ENCODE peak calls at places on chromosomes 5 and 9, in six cellular contexts. M, B, U, O, W and V are unnamed samples. For H3K4me1 and H3K36me3, the result is how much of the 10 kb centered on the place peaks cover.

GRCh38 chr9:27622688-27623340 is 49.5 kb upstream of the C9orf72 start:
- DNase-seq in U (no peak), O (no peak), W (no peak), B (no peak), M (no peak), V (no peak)

GRCh38 chr5:149990518-149991376 is 9.7 kb downstream of the TIGD6 start:
- DNase-seq in O (peak), B (peak), M (peak), W (peak), U (peak), V (peak)

GRCh38 chr5:90020575-90021535 is 388.7 kb downstream of the CETN3 start:
- DNase-seq in M (peak), B (no peak), U (no peak), W (no peak), O (no peak), V (no peak)

GRCh38 chr5:160445132-160445531 is 23.5 kb downstream of the PTTG1 start:
- DNase-seq in U (no peak), B (no peak), W (no peak), O (no peak), M (no peak), V (no peak)

GRCh38 chr5:147512640-147513334 is 2.9 kb upstream of the DPYSL3 start:
- DNase-seq in B (no peak), U (no peak), M (no peak), O (no peak), W (no peak), V (no peak)

GRCh38 chr9:126641118-126641851 is 27.6 kb downstream of the LMX1B start:
- DNase-seq in W (no peak), O (no peak), U (no peak), M (no peak), B (no peak), V (no peak)

GRCh38 chr9:445033-445432 is 230.4 kb downstream of the DOCK8 start:
- DNase-seq in M (no peak), W (no peak), O (no peak), U (no peak), B (peak), V (no peak)

GRCh38 chr9:98083059-98083458 is 26.5 kb downstream of the NANS start:
- DNase-seq in O (no peak), M (no peak), W (no peak), U (no peak), B (no peak), V (no peak)

GRCh38 chr9:80049096-80049495 is 477.3 kb downstream of the TLE4 start:
- DNase-seq in W (no peak), U (no peak), M (no peak), B (no peak), O (no peak), V (no peak)

GRCh38 chr5:139725073-139725830 is 70.4 kb upstream of the PSD2 start:
- DNase-seq in W (no peak), O (peak), M (no peak), B (peak), U (no peak), V (no peak)

GRCh38 chr5:126492939-126493338 is 69.7 kb downstream of the GRAMD2B start:
- DNase-seq in B (peak), M (no peak), O (no peak), W (no peak), U (no peak), V (no peak)

GRCh38 chr5:96142184-96142781 is 180.6 kb upstream of the ELL2 start:
- DNase-seq in O (no peak), U (no peak), B (no peak), M (no peak), W (no peak), V (no peak)

GRCh38 chr9:16720386-16720785 is 150.1 kb downstream of the BNC2 start:
- DNase-seq in O (no peak), B (no peak), W (no peak), U (no peak), M (no peak), V (no peak)

GRCh38 chr9:111731916-111732315 is 62.8 kb downstream of the SHOC1 start:
- DNase-seq in M (no peak), B (no peak), U (no peak), W (no peak), O (no peak), V (no peak)

GRCh38 chr5:172743112-172743959 is 27.7 kb downstream of the DUSP1 start:
- DNase-seq in O (no peak), B (no peak), M (no peak), W (no peak), U (no peak), V (no peak)

GRCh38 chr5:146185161-146185560 is 2.7 kb upstream of the LARS1 start:
- DNase-seq in O (no peak), B (no peak), W (no peak), M (no peak), U (no peak), V (no peak)

GRCh38 chr5:102875672-102876071 is 120.6 kb downstream of the PAM start:
- DNase-seq in W (no peak), M (no peak), B (no peak), O (no peak), U (no peak), V (no peak)

GRCh38 chr5:15191012-15191411 is 309.0 kb upstream of the FBXL7 start:
- DNase-seq in B (no peak), U (no peak), M (no peak), W (no peak), O (no peak), V (no peak)

GRCh38 chr5:65624570-65625555 is at the start of the genes SHLD3 and TRAPPC13:
- DNase-seq in W (peak), B (peak), M (peak), O (peak), U (peak), V (peak)

GRCh38 chr9:29799227-29799626 is 2225.9 kb upstream of the C9orf72 start:
- DNase-seq in W (no peak), M (no peak), U (no peak), O (no peak), B (no peak), V (no peak)

GRCh38 chr9:107863406-107863805 is 373.8 kb upstream of the KLF4 start:
- DNase-seq in B (no peak), M (no peak), W (no peak), U (no peak), O (no peak), V (no peak)

GRCh38 chr9:125950880-125951471 is 203.8 kb downstream of the PBX3 start:
- DNase-seq in W (no peak), O (no peak), U (no peak), B (no peak), M (no peak), V (no peak)

GRCh38 chr5:66621146-66621545 is 25.0 kb downstream of the MAST4 start:
- DNase-seq in U (no peak), O (no peak), M (no peak), B (no peak), W (no peak), V (no peak)

GRCh38 chr5:165460911-165461310 is 1955.5 kb downstream of the MAT2B start:
- DNase-seq in W (no peak), B (no peak), U (no peak), M (no peak), O (no peak), V (no peak)

GRCh38 chr5:135031146-135031812 is 2.7 kb downstream of the PITX1 start:
- DNase-seq in U (no peak), B (no peak), M (no peak), W (no peak), O (peak), V (no peak)

GRCh38 chr5:88401671-88402070 is 133.0 kb upstream of the TMEM161B start:
- DNase-seq in W (no peak), U (no peak), O (no peak), B (no peak), M (no peak), V (no peak)

GRCh38 chr5:141681695-141682641 is at the start of gene ARAP3:
- DNase-seq in W (no peak), B (peak), M (peak), O (peak), U (peak), V (peak)

GRCh38 chr5:111127453-111128195 is 35.5 kb downstream of the WDR36 start:
- DNase-seq in M (no peak), O (no peak), B (no peak), W (no peak), U (no peak), V (no peak)

GRCh38 chr5:150593996-150594395 is 46.5 kb upstream of the SYNPO start:
- DNase-seq in W (no peak), B (peak), O (no peak), U (no peak), M (no peak), V (no peak)

GRCh38 chr5:157275403-157275802 is 9.5 kb downstream of the CYFIP2 start:
- DNase-seq in M (no peak), B (no peak), O (no peak), W (no peak), U (no peak), V (no peak)

GRCh38 chr5:157294692-157295091 is 28.8 kb downstream of the CYFIP2 start:
- DNase-seq in M (no peak), W (no peak), U (no peak), B (no peak), O (no peak), V (no peak)

GRCh38 chr9:124684140-124684539 is 87.0 kb downstream of the NR6A1 start:
- DNase-seq in O (no peak), M (no peak), B (no peak), W (no peak), U (no peak), V (no peak)

GRCh38 chr9:78745996-78746395 is 449.1 kb downstream of the PSAT1 start:
- DNase-seq in U (no peak), W (no peak), O (no peak), B (no peak), M (no peak), V (no peak)

GRCh38 chr5:56698463-56699381 is 116.6 kb upstream of the MAP3K1 start:
- DNase-seq in O (no peak), W (no peak), U (no peak), B (no peak), M (no peak), V (no peak)

GRCh38 chr5:80569961-80570786 is at the start of gene ANKRD34B:
- DNase-seq in M (no peak), B (no peak), O (peak), U (no peak), W (no peak), V (no peak)

GRCh38 chr5:40495172-40495699 is 184.5 kb upstream of the PTGER4 start:
- DNase-seq in M (no peak), O (no peak), W (no peak), B (no peak), U (no peak), V (no peak)

GRCh38 chr9:122144836-122145235 is 14.7 kb downstream of the NDUFA8 start:
- DNase-seq in M (no peak), U (no peak), W (peak), B (no peak), O (no peak), V (no peak)

GRCh38 chr9:121178676-121179372 is 22.8 kb downstream of the RAB14 start:
- DNase-seq in U (no peak), B (no peak), M (no peak), O (no peak), W (no peak), V (no peak)

GRCh38 chr5:116301110-116301509 is 216.3 kb downstream of the COMMD10 start:
- DNase-seq in O (no peak), U (no peak), W (no peak), M (no peak), B (no peak), V (no peak)
- TF ChIP-seq CTCF in O (no peak), U (no peak), W (no peak), M (no peak), B (no peak), V (no peak)

DNA sequence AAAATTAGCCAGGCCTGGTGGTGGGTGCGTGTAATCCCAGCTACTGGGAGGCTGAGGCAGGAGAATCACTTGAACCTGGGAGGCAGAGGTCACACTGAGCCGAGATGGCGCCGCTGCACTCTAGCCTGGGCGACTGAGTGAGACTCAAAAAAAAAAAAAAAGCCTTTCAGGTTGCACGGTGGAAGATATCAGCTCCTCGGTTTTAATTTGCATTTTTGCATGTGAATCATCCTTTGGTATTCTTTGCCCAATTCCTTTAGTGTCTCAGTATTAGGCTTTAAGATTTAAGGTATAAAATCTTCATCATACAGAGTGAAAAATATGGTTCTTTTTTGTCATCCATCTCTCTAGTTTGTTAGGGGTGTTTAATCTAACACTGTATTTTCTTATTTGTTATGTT is 173.6 kb upstream of the S1PR3 start:
- DNase-seq in W (no peak), M (no peak), O (no peak), U (no peak), B (no peak), V (no peak)
- H3K4me1 ChIP-seq in W (under half), M (under half), O (under half), U (under half), B (under half), V (under half)

GRCh38 chr9:69647804-69648203 is 24.4 kb downstream of the APBA1 start:
- DNase-seq in U (no peak), M (no peak), O (no peak), B (no peak), W (no peak), V (no peak)
- H3K36me3 ChIP-seq in U (under half), M (under half), O (under half), B (under half), W (under half), V (under half)

GRCh38 chr9:138065287-138065686 is 187.7 kb downstream of the CACNA1B start:
- DNase-seq in M (no peak), O (no peak), U (no peak), W (no peak), B (peak), V (no peak)

GRCh38 chr9:138067594-138068367 is 190.2 kb downstream of the CACNA1B start:
- DNase-seq in M (no peak), U (no peak), B (peak), O (no peak), W (no peak), V (no peak)

GRCh38 chr9:138064547-138064946 is 187.0 kb downstream of the CACNA1B start:
- DNase-seq in W (no peak), O (no peak), U (no peak), M (no peak), B (peak), V (no peak)

GRCh38 chr9:138063785-138064184 is 186.2 kb downstream of the CACNA1B start:
- DNase-seq in W (no peak), U (no peak), M (no peak), O (no peak), B (peak), V (no peak)

GRCh38 chr9:138066049-138066448 is 188.5 kb downstream of the CACNA1B start:
- DNase-seq in O (no peak), U (no peak), M (no peak), B (peak), W (no peak), V (no peak)
- TF ChIP-seq CTCF in O (no peak), U (no peak), M (no peak), B (no peak), W (no peak), V (no peak)

GRCh38 chr5:34659168-34659567 is 3.0 kb downstream of the RAI14 start:
- DNase-seq in O (no peak), U (no peak), M (no peak), W (no peak), B (no peak), V (no peak)
- H3K4me1 ChIP-seq in O (under half), U (under half), M (under half), W (under half), B (under half), V (under half)

GRCh38 chr9:131487621-131488031 is 15.1 kb upstream of the POMT1 start:
- DNase-seq in W (no peak), M (no peak), O (no peak), U (no peak), B (no peak), V (no peak)

GRCh38 chr9:131490514-131490913 is 12.2 kb upstream of the POMT1 start:
- DNase-seq in B (no peak), M (no peak), W (no peak), U (no peak), O (no peak), V (no peak)

GRCh38 chr9:131494296-131494870 is 8.3 kb upstream of the POMT1 start:
- DNase-seq in M (no peak), O (no peak), U (no peak), B (no peak), W (no peak), V (no peak)

GRCh38 chr9:131492070-131492469 is 10.6 kb upstream of the POMT1 start:
- DNase-seq in W (no peak), M (no peak), B (no peak), U (no peak), O (no peak), V (no peak)

GRCh38 chr9:131491001-131491710 is 11.6 kb upstream of the POMT1 start:
- DNase-seq in O (no peak), M (no peak), B (no peak), U (no peak), W (no peak), V (no peak)
- H3K36me3 ChIP-seq in O (half or more), M (half or more), B (under half), U (half or more), W (half or more), V (half or more)

DNA sequence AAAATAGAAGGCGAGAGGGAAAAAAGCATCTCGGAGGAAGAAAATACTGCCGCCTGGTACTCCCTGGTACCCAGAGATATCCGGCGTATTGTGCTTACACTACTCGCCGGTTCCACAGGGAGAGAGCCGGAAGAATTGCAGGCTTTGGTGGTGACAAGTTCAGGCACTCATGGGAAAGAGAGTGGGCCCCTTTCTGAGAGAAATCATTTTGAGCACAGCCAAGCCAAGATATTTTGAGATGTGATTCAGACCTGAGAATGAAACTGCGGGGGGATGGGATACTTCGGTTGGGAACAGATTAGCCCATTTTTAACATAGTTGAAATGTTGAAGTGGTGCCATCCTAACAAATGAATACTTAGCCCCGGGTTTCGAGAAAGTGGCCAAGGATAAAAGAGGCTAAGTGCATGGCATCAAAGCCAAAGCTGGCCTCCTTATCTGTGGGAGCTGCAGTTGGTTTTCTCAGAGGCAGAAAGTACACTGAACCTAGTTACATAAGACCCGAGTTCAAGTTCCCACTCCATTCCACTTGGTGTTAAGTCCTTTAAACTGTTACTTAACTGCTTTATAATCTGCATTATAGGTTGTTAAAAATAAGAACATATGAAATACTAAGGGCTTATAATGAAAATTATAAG is 62.7 kb downstream of the SLC1A3 start:
- DNase-seq in M (no peak), O (no peak), B (no peak), W (no peak), U (no peak), V (no peak)
- TF ChIP-seq CTCF in M (no peak), O (no peak), B (no peak), W (no peak), U (no peak), V (no peak)

GRCh38 chr9:130701059-130702022 is 7.8 kb downstream of the EXOSC2 start:
- DNase-seq in W (peak), O (peak), B (peak), U (peak), M (no peak), V (peak)

GRCh38 chr9:130698514-130698913 is 4.9 kb downstream of the EXOSC2 start:
- DNase-seq in B (no peak), M (no peak), O (peak), W (no peak), U (no peak), V (no peak)

GRCh38 chr9:130696996-130697395 is 3.4 kb downstream of the EXOSC2 start:
- DNase-seq in M (no peak), U (no peak), B (no peak), W (no peak), O (no peak), V (no peak)

GRCh38 chr9:130696139-130696650 is 2.6 kb downstream of the EXOSC2 start:
- DNase-seq in U (no peak), W (no peak), M (no peak), B (no peak), O (peak), V (no peak)

GRCh38 chr9:130699047-130699446 is 5.5 kb downstream of the EXOSC2 start:
- DNase-seq in U (no peak), B (no peak), O (no peak), W (no peak), M (no peak), V (no peak)
- H3K4me1 ChIP-seq in U (under half), B (under half), O (under half), W (under half), M (under half), V (under half)